ENCODE peak calls at places on chromosomes 13 and 19, in seven cellular contexts. H is right lobe of liver, T is glutamatergic neuron, V is cardiac muscle cell, W is hepatocyte, L is Calu3, K is RWPE1. Q is an unnamed sample.

GRCh38 chr19:13284929-13285928 is 135.0 kb downstream of the IER2 start:
- DNase-seq in H (no peak), T (no peak), V (no peak), W (no peak), L (no peak), K (no peak), Q (no peak)

GRCh38 chr13:59463023-59463422 is 700.7 kb downstream of the DIAPH3 start:
- DNase-seq in H (no peak), T (no peak), V (no peak), W (no peak), L (no peak), K (no peak), Q (no peak)

GRCh38 chr19:4633140-4633967 is 6.0 kb upstream of the TNFAIP8L1 start:
- DNase-seq in H (peak; percentile 61), T (peak; percentile 88), V (peak; percentile 84), W (peak; percentile 68), L (peak; percentile 68), K (peak; percentile 63), Q (peak; percentile 70)

GRCh38 chr13:44274838-44275237 is 98.8 kb upstream of the SERP2 start:
- DNase-seq in H (no peak), T (no peak), V (no peak), W (peak; percentile 62), L (no peak), K (no peak), Q (no peak)

GRCh38 chr13:43786766-43787517 is at the start of gene ENOX1:
- DNase-seq in H (peak; percentile 46), T (peak; percentile 82), V (peak; percentile 84), W (peak; percentile 89), L (peak; percentile 49), K (peak; percentile 28), Q (peak; percentile 76)

GRCh38 chr13:21486322-21486721 is 27.2 kb upstream of the ZDHHC20 start:
- DNase-seq in H (no peak), T (no peak), V (no peak), W (no peak), L (no peak), K (no peak), Q (no peak)

GRCh38 chr19:29293292-29293691 is 80.3 kb upstream of the UQCRFS1 start:
- DNase-seq in H (no peak), T (no peak), V (no peak), W (no peak), L (no peak), K (no peak), Q (no peak)

GRCh38 chr13:112616586-112617381 is 28.8 kb upstream of the TUBGCP3 start:
- DNase-seq in H (no peak), T (peak; percentile 35), V (peak; percentile 62), W (peak; percentile 59), L (peak; percentile 12), K (no peak), Q (peak; percentile 32)

GRCh38 chr19:50719119-50719435 is 525 bp downstream of the SHANK1 start:
- DNase-seq in H (no peak), T (no peak), V (no peak), W (no peak), L (no peak), K (no peak), Q (no peak)

GRCh38 chr13:110263906-110264305 is 43.1 kb downstream of the COL4A1 start:
- DNase-seq in H (no peak), T (no peak), V (no peak), W (peak; percentile 65), L (no peak), K (no peak), Q (no peak)

GRCh38 chr13:28248080-28248479 is 109.7 kb downstream of the PAN3 start:
- DNase-seq in H (no peak), T (no peak), V (no peak), W (no peak), L (no peak), K (no peak), Q (no peak)

GRCh38 chr13:33459702-33460101 is 174.1 kb upstream of the STARD13 start:
- DNase-seq in H (no peak), T (no peak), V (no peak), W (no peak), L (no peak), K (no peak), Q (no peak)

GRCh38 chr19:18489627-18490184 is 32.2 kb downstream of the ELL start:
- DNase-seq in H (no peak), T (no peak), V (no peak), W (no peak), L (no peak), K (no peak), Q (no peak)

GRCh38 chr19:18264956-18265610 is 9.2 kb downstream of the IQCN start:
- DNase-seq in H (no peak), T (no peak), V (no peak), W (no peak), L (no peak), K (no peak), Q (no peak)

DNA sequence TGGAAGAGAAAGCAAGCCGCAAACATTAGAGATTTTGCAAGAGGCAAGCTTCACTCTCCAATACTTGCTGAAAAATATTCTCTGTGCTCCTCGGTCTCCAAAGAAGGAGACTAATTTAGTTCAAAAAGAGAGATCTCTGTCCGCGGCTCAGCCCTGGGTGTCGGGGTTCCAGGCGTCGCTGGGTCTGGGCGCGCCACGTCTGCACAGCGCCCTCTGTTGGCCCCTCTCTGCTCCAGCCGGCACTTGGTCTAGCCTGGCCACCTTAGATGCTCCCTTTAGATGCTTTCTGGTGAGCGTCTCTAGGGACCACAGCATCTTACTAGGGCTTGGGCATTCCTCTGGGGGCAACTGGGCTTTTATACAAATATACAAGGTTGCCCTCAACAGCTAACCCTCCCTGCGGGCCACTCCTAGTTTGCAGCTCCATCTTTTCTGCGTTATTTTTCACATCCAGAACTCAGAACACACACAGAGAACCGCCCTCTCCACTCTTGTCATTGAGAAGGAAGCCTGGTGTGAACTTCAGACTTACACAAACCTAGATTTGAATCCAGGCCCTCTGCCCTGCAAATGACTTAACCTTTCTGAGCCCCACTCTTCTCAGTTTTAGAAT is 78.3 kb downstream of the CYSLTR2 start:
- DNase-seq in H (peak; percentile 60), T (peak; percentile 59), V (peak; percentile 52), W (peak; percentile 64), L (peak; percentile 57), K (no peak), Q (peak; percentile 68)
- TF ChIP-seq CTCF in H (peak; percentile 84), T (peak; percentile 63), V (peak; percentile 70), W (peak; percentile 65), L (peak; percentile 61), K (no peak), Q (peak; percentile 69)

DNA sequence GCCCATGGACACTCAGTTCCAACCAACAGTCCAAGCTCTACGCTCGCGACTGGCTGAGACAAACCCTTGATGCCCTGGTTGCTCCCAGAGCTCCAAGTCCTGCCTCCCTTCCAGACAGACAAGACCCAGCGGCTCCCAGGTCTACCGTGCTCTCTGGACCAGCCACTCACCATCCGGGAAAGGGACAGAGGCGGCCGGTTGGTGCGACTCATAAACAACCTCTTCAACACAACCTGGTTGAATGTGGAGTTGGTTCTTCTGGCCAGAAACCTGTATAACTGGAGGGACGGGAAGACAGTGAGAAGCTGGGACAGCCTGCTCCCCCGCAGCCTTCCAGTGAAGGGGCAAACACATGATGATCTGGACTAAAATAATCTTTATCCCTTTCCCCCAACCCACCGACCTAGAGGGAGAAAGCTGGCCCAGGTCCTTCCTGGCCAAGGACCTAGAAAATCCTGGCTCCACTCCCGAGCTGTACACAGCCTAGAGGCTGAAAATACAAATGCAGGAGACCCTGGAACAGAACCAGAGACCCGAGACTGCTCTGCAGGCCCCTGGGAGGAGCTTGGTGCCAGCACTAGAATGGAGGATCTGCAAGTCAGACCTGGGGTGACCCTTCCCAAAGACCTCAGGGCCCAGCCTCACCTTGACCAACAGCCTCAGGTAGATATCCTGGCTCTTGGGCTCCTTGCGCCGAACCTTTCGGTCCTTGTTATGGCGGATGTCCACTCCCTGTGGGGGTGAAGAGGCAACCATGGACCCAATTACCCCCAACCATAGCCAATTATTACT is 1.6 kb downstream of the RPL18 start:
- DNase-seq in H (no peak), T (no peak), V (peak; percentile 61), W (peak; percentile 14), L (no peak), K (no peak), Q (no peak)
- TF ChIP-seq CTCF in H (no peak), T (no peak), V (peak; percentile 22), W (no peak), L (peak; percentile 17), K (no peak), Q (no peak)

DNA sequence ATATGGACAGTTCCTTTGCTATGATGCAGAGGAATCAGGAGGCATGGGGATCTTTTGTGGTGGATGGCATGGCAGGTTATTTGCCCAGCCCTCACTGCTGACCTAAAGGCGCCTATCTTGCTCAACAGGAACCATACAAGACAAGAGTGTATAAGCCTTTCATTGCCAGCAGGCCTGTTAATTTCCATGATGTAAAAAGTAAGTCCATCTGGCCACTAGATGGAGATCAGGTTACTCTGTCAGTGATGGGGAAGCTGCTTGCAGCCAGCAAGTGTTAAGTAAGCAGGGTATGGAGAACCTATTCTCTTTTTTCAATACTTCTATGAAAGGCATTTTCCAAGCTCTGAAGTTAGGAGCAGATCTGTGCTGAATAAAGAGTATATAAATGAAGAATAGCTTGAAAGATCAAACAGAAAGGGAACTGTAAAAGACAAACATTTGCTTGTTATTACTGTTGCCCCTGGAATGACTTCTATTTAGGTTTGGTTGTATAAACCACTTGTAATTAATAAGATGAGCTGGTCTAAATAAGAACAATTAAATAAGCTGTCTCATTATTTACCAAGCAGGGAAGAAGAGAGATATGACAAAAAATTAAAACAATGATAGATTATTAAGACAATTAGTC is 210.9 kb downstream of the RGCC start:
- DNase-seq in H (peak; percentile 21), T (no peak), V (peak; percentile 97), W (peak; percentile 88), L (peak; percentile 39), K (peak; percentile 65), Q (peak; percentile 31)
- TF ChIP-seq CTCF in H (peak; percentile 77), T (peak; percentile 73), V (peak; percentile 77), W (peak; percentile 88), L (no peak), K (peak; percentile 83), Q (peak; percentile 64)

DNA sequence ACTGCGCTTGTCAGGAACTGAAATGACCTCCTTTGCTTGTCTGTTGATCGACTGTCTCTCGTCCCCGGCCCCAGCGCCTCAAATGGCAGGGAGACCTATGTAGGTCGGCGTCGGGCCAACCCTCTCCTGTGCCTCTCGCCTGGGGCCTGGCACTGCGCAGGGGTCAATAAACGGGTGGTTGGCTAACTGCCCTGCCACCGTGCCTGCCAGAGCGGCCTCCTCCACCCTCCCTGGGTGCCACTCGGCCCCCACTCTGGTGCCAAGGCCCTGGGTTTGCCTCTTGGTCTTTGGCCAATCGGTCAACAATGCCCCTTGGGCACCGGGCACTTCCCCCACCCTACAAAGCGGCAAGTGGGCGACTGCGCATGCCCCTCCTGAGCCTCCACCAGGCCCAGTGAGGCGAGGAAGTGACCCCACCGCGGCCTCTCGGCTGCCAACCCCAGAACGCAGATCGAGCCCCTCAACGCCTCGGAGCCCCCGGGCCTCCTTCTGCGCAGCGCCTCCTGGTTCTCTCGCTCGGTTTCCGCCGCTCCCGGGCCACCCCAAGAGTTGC is 1.1 kb downstream of the KEAP1 start:
- DNase-seq in H (peak; percentile 97), T (peak; percentile 56), V (peak; percentile 44), W (peak; percentile 70), L (peak; percentile 61), K (peak; percentile 45), Q (peak; percentile 61)
- TF ChIP-seq CTCF in H (no peak), T (no peak), V (peak; percentile 4), W (no peak), L (no peak), K (no peak), Q (no peak)

Q was measured in nephron progenitor cell.